ENCODE peak calls at places on chromosomes 7 and 10, in seven cellular contexts. U is glutamatergic neuron, G is right lobe of liver, Q is AG09309, H is B cell, X is cardiac fibroblast, F is fibroblast of lung. O is an unnamed sample.

GRCh38 chr10:127354255-127354654 is 157.9 kb upstream of the INSYN2A start:
- DNase-seq in U (no peak), G (no peak), Q (no peak), H (no peak), X (peak), F (no peak), O (no peak)

GRCh38 chr7:45048748-45049147 is 40.0 kb downstream of the NACAD start:
- DNase-seq in U (no peak), G (no peak), Q (no peak), H (no peak), X (no peak), F (peak), O (no peak)

GRCh38 chr10:71085689-71086438 is 126.5 kb upstream of the UNC5B start:
- DNase-seq in U (no peak), G (peak), Q (no peak), H (peak), X (no peak), F (no peak), O (no peak)

GRCh38 chr7:106717997-106718871 is 57.3 kb upstream of the CCDC71L start:
- DNase-seq in U (no peak), G (no peak), Q (peak), H (peak), X (peak), F (peak), O (peak)

GRCh38 chr10:571643-572042 is 117.8 kb downstream of the DIP2C start:
- DNase-seq in U (no peak), G (no peak), Q (peak), H (no peak), X (no peak), F (no peak), O (no peak)

GRCh38 chr10:73591935-73592699 is 975 bp upstream of the USP54 start:
- DNase-seq in U (peak), G (peak), Q (no peak), H (peak), X (peak), F (peak), O (peak)

GRCh38 chr7:109206196-109206595 is 636.5 kb downstream of the DNAJB9 start:
- DNase-seq in U (no peak), G (no peak), Q (no peak), H (no peak), X (no peak), F (no peak), O (no peak)

GRCh38 chr7:88522771-88523316 is 216.2 kb upstream of the STEAP4 start:
- DNase-seq in U (no peak), G (no peak), Q (no peak), H (no peak), X (no peak), F (no peak), O (no peak)

GRCh38 chr10:110845756-110846620 is 25.7 kb upstream of the PDCD4 start:
- DNase-seq in U (no peak), G (peak), Q (no peak), H (no peak), X (no peak), F (no peak), O (no peak)

GRCh38 chr7:38748056-38748610 is 117.0 kb upstream of the AMPH start:
- DNase-seq in U (no peak), G (no peak), Q (no peak), H (no peak), X (peak), F (peak), O (no peak)
- TF ChIP-seq CTCF in U (peak), G (peak), Q (peak), H (peak), X (peak), F (peak), O (no peak)

GRCh38 chr10:17599089-17599488 is 18.1 kb downstream of the HACD1 start:
- DNase-seq in U (no peak), G (no peak), Q (no peak), H (no peak), X (peak), F (peak), O (no peak)
- TF ChIP-seq CTCF in U (no peak), G (no peak), Q (peak), H (no peak), X (peak), F (peak), O (peak)

GRCh38 chr7:35699906-35700305 is 5.0 kb upstream of the HERPUD2 start:
- DNase-seq in U (no peak), G (no peak), Q (no peak), H (no peak), X (no peak), F (no peak), O (no peak)
- TF ChIP-seq CTCF in U (no peak), G (no peak), Q (no peak), H (no peak), X (no peak), F (no peak), O (no peak)

GRCh38 chr10:121679916-121680315 is 81.7 kb upstream of the FGFR2 start:
- DNase-seq in U (no peak), G (no peak), Q (no peak), H (no peak), X (no peak), F (no peak), O (no peak)

GRCh38 chr10:121681982-121682687 is 83.9 kb upstream of the FGFR2 start:
- DNase-seq in U (no peak), G (no peak), Q (no peak), H (no peak), X (no peak), F (no peak), O (no peak)

GRCh38 chr10:121683366-121683765 is 85.1 kb upstream of the FGFR2 start:
- DNase-seq in U (no peak), G (no peak), Q (no peak), H (no peak), X (no peak), F (no peak), O (no peak)

GRCh38 chr10:121683803-121684202 is 85.6 kb upstream of the FGFR2 start:
- DNase-seq in U (peak), G (no peak), Q (no peak), H (no peak), X (no peak), F (no peak), O (no peak)

GRCh38 chr10:121681171-121681752 is 83.0 kb upstream of the FGFR2 start:
- DNase-seq in U (no peak), G (no peak), Q (no peak), H (no peak), X (no peak), F (no peak), O (no peak)
- TF ChIP-seq CTCF in U (no peak), G (no peak), Q (no peak), H (no peak), X (no peak), F (no peak), O (no peak)

DNA sequence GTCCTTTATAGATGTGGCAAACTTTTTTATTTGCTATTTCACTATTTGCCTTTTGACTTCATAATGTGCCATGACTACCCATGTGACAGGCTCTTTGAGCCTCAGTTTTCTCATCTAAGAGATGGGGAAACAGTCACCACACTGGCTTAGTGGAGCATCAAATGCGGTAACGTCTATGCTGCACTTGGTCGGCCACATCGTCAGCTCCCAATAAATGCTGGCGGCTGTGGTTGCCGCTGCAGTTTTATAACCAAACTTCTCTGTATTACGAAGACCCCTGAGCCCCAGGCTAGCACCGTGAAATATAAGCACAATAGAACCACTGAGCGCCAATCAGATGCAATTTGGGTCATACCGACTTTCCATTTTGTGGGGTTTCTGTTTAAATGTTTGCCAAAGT is 56.2 kb downstream of the PARP12 start:
- DNase-seq in U (no peak), G (no peak), Q (no peak), H (no peak), X (no peak), F (no peak), O (no peak)
- TF ChIP-seq CTCF in U (no peak), G (no peak), Q (no peak), H (no peak), X (no peak), F (no peak), O (no peak)

GRCh38 chr10:8628351-8628750 is 573.9 kb downstream of the GATA3 start:
- DNase-seq in U (no peak), G (no peak), Q (no peak), H (no peak), X (no peak), F (no peak), O (no peak)

GRCh38 chr10:8637640-8638039 is 583.2 kb downstream of the GATA3 start:
- DNase-seq in U (no peak), G (no peak), Q (no peak), H (no peak), X (no peak), F (peak), O (no peak)

GRCh38 chr10:8638088-8638672 is 583.7 kb downstream of the GATA3 start:
- DNase-seq in U (no peak), G (no peak), Q (no peak), H (no peak), X (no peak), F (no peak), O (no peak)

GRCh38 chr10:8636371-8636770 is 581.9 kb downstream of the GATA3 start:
- DNase-seq in U (no peak), G (no peak), Q (no peak), H (no peak), X (no peak), F (no peak), O (no peak)

GRCh38 chr10:8633909-8634308 is 579.4 kb downstream of the GATA3 start:
- DNase-seq in U (no peak), G (no peak), Q (no peak), H (no peak), X (no peak), F (no peak), O (no peak)
- TF ChIP-seq CTCF in U (no peak), G (no peak), Q (no peak), H (no peak), X (no peak), F (no peak), O (no peak)

GRCh38 chr10:119688033-119688508 is 36.9 kb downstream of the BAG3 start:
- DNase-seq in U (no peak), G (no peak), Q (no peak), H (no peak), X (no peak), F (no peak), O (peak)
- TF ChIP-seq CTCF in U (no peak), G (no peak), Q (no peak), H (peak), X (no peak), F (no peak), O (peak)

DNA sequence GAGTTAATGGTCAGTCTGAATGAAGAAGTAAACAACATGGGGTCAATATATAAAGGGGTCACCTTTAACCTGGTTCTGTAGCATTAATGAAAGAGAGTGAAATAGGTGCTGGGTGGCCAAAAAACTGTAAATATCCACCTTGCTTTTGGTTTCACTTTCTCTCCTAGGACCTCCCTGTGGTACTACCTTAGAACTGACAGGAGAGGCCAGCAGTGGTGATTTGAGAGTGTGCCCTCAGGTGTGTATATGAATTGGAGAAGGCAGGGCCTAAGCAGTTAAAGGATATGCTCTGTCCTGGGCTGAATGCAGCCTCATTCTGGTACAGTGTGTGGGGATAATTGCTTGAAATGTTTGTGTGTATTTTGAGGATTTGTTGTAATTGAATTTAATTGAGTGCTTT is 62.0 kb downstream of the BBS9 start:
- DNase-seq in U (no peak), G (no peak), Q (no peak), H (peak), X (no peak), F (no peak), O (peak)
- TF ChIP-seq CTCF in U (no peak), G (peak), Q (no peak), H (no peak), X (no peak), F (no peak), O (no peak)

GRCh38 chr7:114084381-114085312 is 165.8 kb upstream of the PPP1R3A start:
- DNase-seq in U (peak), G (peak), Q (no peak), H (peak), X (no peak), F (peak), O (no peak)

GRCh38 chr7:114082934-114083647 is 164.3 kb upstream of the PPP1R3A start:
- DNase-seq in U (peak), G (peak), Q (no peak), H (peak), X (no peak), F (peak), O (no peak)

GRCh38 chr7:114083714-114084113 is 164.9 kb upstream of the PPP1R3A start:
- DNase-seq in U (no peak), G (no peak), Q (no peak), H (peak), X (no peak), F (no peak), O (no peak)

GRCh38 chr7:114082567-114082933 is 163.7 kb upstream of the PPP1R3A start:
- DNase-seq in U (no peak), G (no peak), Q (no peak), H (no peak), X (peak), F (peak), O (no peak)

DNA sequence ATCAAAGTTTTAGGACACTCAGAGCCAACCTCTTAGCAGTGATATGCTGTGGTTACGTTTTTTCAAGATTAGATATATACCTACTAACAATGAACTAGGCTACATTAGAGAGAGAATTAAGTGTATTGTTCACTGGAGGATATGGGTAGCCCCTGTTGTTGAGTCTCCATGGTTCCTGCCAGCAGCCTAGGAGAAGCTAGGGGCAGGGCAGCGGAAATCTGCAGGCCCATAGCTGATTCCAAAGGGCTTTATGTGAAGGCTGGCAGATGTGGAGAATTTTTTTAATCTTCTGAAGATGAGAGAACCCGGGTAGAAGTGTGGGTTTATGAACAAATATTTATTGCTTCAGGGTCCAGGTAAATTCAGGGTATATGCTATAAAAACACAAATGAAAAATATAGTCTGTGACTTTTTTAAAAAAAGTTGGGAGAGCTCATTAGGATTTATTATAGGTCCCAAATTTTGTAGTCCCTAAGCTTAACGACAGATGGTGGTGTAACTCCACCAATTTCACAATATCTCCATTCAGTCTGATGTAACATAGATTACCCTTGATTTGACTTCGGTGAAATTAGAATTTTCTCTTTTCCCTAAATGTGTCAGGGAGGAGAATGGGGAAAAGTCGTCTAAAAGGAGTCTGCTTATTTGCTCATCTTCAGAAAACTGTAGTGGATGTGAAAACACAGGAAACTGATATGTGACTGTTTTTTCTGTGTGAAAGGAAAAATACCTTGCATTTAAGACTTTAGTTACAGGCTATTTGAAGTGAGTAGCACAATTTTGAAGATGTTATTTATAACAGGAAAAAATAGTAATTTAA is 163.0 kb upstream of the PPP1R3A start:
- DNase-seq in U (no peak), G (no peak), Q (peak), H (peak), X (peak), F (peak), O (peak)
- TF ChIP-seq CTCF in U (peak), G (peak), Q (peak), H (peak), X (peak), F (peak), O (peak)

O was measured in GM13977.